ENCODE peak calls at places on chromosomes 12 and 14, in four cellular contexts. One of them, this sample, is unnamed.

GRCh38 chr12:71948390-71948789 is 9.7 kb downstream of the TPH2 start:
- DNase-seq in HEK293T: no peak
- DNase-seq in EH: no peak
- DNase-seq in C1 segment of cervical spinal cord: no peak
- DNase-seq in this sample: no peak

GRCh38 chr14:50452979-50453705 is 56.5 kb upstream of the CDKL1 start:
- DNase-seq in HEK293T: no peak
- DNase-seq in EH: peak
- DNase-seq in C1 segment of cervical spinal cord: no peak
- DNase-seq in this sample: no peak

GRCh38 chr12:6694701-6695100 is 5.5 kb upstream of the ZNF384 start:
- DNase-seq in HEK293T: no peak
- DNase-seq in C1 segment of cervical spinal cord: no peak
- DNase-seq in EH: no peak
- DNase-seq in this sample: no peak

GRCh38 chr12:79547044-79547734 is 143.6 kb downstream of the PAWR start:
- DNase-seq in C1 segment of cervical spinal cord: no peak
- DNase-seq in EH: peak
- DNase-seq in HEK293T: no peak
- DNase-seq in this sample: no peak

GRCh38 chr14:65258391-65258790 is 154.1 kb upstream of the FUT8 start:
- DNase-seq in EH: peak
- DNase-seq in HEK293T: no peak
- DNase-seq in C1 segment of cervical spinal cord: no peak
- DNase-seq in this sample: no peak

GRCh38 chr14:104262515-104263514 is 124.4 kb downstream of the KIF26A start:
- DNase-seq in C1 segment of cervical spinal cord: no peak
- DNase-seq in HEK293T: no peak
- DNase-seq in EH: no peak
- DNase-seq in this sample: peak

GRCh38 chr12:97487470-97487869 is 24.9 kb downstream of the RMST start:
- DNase-seq in C1 segment of cervical spinal cord: no peak
- DNase-seq in HEK293T: no peak
- DNase-seq in EH: no peak
- DNase-seq in this sample: no peak

GRCh38 chr12:48279096-48279495 is 71.6 kb downstream of the ZNF641 start:
- DNase-seq in C1 segment of cervical spinal cord: no peak
- DNase-seq in HEK293T: no peak
- DNase-seq in EH: no peak
- DNase-seq in this sample: no peak

GRCh38 chr12:8989425-8989824 is at the start of gene KLRG1:
- DNase-seq in C1 segment of cervical spinal cord: no peak
- DNase-seq in HEK293T: no peak
- DNase-seq in EH: no peak
- DNase-seq in this sample: peak

GRCh38 chr12:96241484-96242256 is 47.5 kb downstream of the ELK3 start:
- DNase-seq in EH: peak
- DNase-seq in C1 segment of cervical spinal cord: no peak
- DNase-seq in HEK293T: no peak
- DNase-seq in this sample: peak

GRCh38 chr12:114257687-114258086 is 148.3 kb downstream of the TBX5 start:
- DNase-seq in HEK293T: no peak
- DNase-seq in EH: no peak
- DNase-seq in C1 segment of cervical spinal cord: no peak
- DNase-seq in this sample: no peak

GRCh38 chr12:77795699-77796098 is 35.0 kb upstream of the NAV3 start:
- DNase-seq in EH: no peak
- DNase-seq in HEK293T: no peak
- DNase-seq in C1 segment of cervical spinal cord: no peak
- DNase-seq in this sample: no peak

GRCh38 chr12:122865268-122866231 is 30.3 kb downstream of the HIP1R start:
- DNase-seq in C1 segment of cervical spinal cord: no peak
- DNase-seq in EH: no peak
- DNase-seq in HEK293T: no peak
- DNase-seq in this sample: no peak

GRCh38 chr14:32350020-32350419 is 20.9 kb downstream of the AKAP6 start:
- DNase-seq in HEK293T: no peak
- DNase-seq in C1 segment of cervical spinal cord: no peak
- DNase-seq in EH: no peak
- DNase-seq in this sample: no peak

GRCh38 chr12:124732275-124733075 is 131.2 kb downstream of the SCARB1 start:
- DNase-seq in C1 segment of cervical spinal cord: no peak
- DNase-seq in EH: peak
- DNase-seq in HEK293T: no peak
- DNase-seq in this sample: no peak

GRCh38 chr12:16920451-16920850 is 314.5 kb upstream of the LMO3 start:
- DNase-seq in C1 segment of cervical spinal cord: no peak
- DNase-seq in EH: no peak
- DNase-seq in HEK293T: no peak
- DNase-seq in this sample: no peak

GRCh38 chr12:9364224-9365176 is 156.3 kb upstream of the PZP start:
- DNase-seq in HEK293T: no peak
- DNase-seq in C1 segment of cervical spinal cord: no peak
- DNase-seq in EH: peak
- DNase-seq in this sample: no peak

GRCh38 chr12:127485528-127485927 is 781.4 kb upstream of the TMEM132C start:
- DNase-seq in EH: peak
- DNase-seq in C1 segment of cervical spinal cord: no peak
- DNase-seq in HEK293T: no peak
- DNase-seq in this sample: no peak

GRCh38 chr12:1984759-1985158 is 19.5 kb downstream of the DCP1B start:
- DNase-seq in EH: no peak
- DNase-seq in HEK293T: no peak
- DNase-seq in C1 segment of cervical spinal cord: no peak
- DNase-seq in this sample: no peak

GRCh38 chr14:31414190-31414833 is 6.0 kb downstream of the HEATR5A start:
- DNase-seq in HEK293T: no peak
- DNase-seq in EH: peak
- DNase-seq in C1 segment of cervical spinal cord: no peak
- DNase-seq in this sample: no peak

GRCh38 chr12:106913456-106913855 is 42.3 kb upstream of the TMEM263 start:
- DNase-seq in HEK293T: no peak
- DNase-seq in C1 segment of cervical spinal cord: no peak
- DNase-seq in EH: no peak
- DNase-seq in this sample: no peak

GRCh38 chr14:100065942-100066574 is 836 bp downstream of the EVL start:
- DNase-seq in HEK293T: no peak
- DNase-seq in C1 segment of cervical spinal cord: no peak
- DNase-seq in EH: no peak
- DNase-seq in this sample: peak

GRCh38 chr12:124388679-124389536 is 94.0 kb downstream of the RFLNA start:
- DNase-seq in C1 segment of cervical spinal cord: peak
- DNase-seq in HEK293T: peak
- DNase-seq in EH: peak
- DNase-seq in this sample: peak

GRCh38 chr12:105698047-105698446 is 367.6 kb downstream of the C12orf75 start:
- DNase-seq in EH: peak
- DNase-seq in C1 segment of cervical spinal cord: no peak
- DNase-seq in HEK293T: no peak
- DNase-seq in this sample: no peak

GRCh38 chr14:91367173-91368171 is 50.1 kb downstream of the CCDC88C start:
- DNase-seq in EH: no peak
- DNase-seq in C1 segment of cervical spinal cord: no peak
- DNase-seq in HEK293T: no peak
- DNase-seq in this sample: peak

GRCh38 chr12:123089631-123090353 is 61.1 kb downstream of the PITPNM2 start:
- DNase-seq in EH: peak
- DNase-seq in HEK293T: no peak
- DNase-seq in C1 segment of cervical spinal cord: no peak
- DNase-seq in this sample: no peak